ENCODE peak calls at places on chromosome 15, in nine cellular contexts. V, W, X, T, Z, Y, H, J and Q are unnamed samples.
A peak's percentile ranks its signal among the peaks of the same experiment; 100 is the strongest.

GRCh38 chr15:71705151-71705550 is 105.2 kb upstream of the NR2E3 start:
- DNase-seq in T (no peak), H (no peak), W (no peak), V (no peak), J (no peak), Y (peak; percentile 30), Z (no peak), X (no peak), Q (peak; percentile 49)

GRCh38 chr15:28900041-28900891 is 14.5 kb downstream of the APBA2 start:
- DNase-seq in H (no peak), Z (no peak), V (no peak), Y (no peak), W (no peak), J (no peak), X (no peak), T (no peak), Q (no peak)

GRCh38 chr15:45279024-45279697 is 27.1 kb downstream of the SLC28A2 start:
- DNase-seq in Y (peak; percentile 98), Z (peak; percentile 99), X (peak; percentile 97), J (peak; percentile 98), W (peak; percentile 86), T (peak; percentile 96), H (peak; percentile 99), V (peak; percentile 97), Q (peak; percentile 92)

GRCh38 chr15:47434641-47435040 is 282.7 kb upstream of the SEMA6D start:
- DNase-seq in W (no peak), J (no peak), Y (no peak), H (no peak), X (no peak), T (no peak), V (no peak), Z (no peak), Q (no peak)

GRCh38 chr15:67085818-67086649 is 20.6 kb downstream of the SMAD3 start:
- DNase-seq in H (no peak), J (no peak), Y (peak; percentile 82), W (peak; percentile 85), V (no peak), T (peak; percentile 47), Z (no peak), X (no peak), Q (peak; percentile 87)

GRCh38 chr15:58520936-58521292 is 89.1 kb downstream of the LIPC start:
- DNase-seq in W (no peak), J (no peak), V (no peak), T (no peak), H (no peak), Z (no peak), X (no peak), Y (no peak), Q (no peak)

GRCh38 chr15:88805031-88805780 is 2.0 kb downstream of the ACAN start:
- DNase-seq in J (no peak), X (no peak), V (no peak), T (no peak), Y (no peak), W (no peak), Z (no peak), H (no peak), Q (no peak)

GRCh38 chr15:71149645-71150557 is 34.6 kb downstream of the THSD4 start:
- DNase-seq in T (no peak), J (peak; percentile 65), V (no peak), Y (peak; percentile 49), Z (no peak), W (no peak), H (no peak), X (peak; percentile 46), Q (no peak)

GRCh38 chr15:44289352-44289790 is 852 bp downstream of the GOLM2 start:
- DNase-seq in Z (no peak), V (no peak), W (no peak), T (peak; percentile 5), H (peak; percentile 12), Y (no peak), J (no peak), X (no peak), Q (no peak)

GRCh38 chr15:50487287-50487686 is 59.2 kb downstream of the USP50 start:
- DNase-seq in X (no peak), V (no peak), Z (no peak), J (no peak), T (no peak), W (no peak), H (no peak), Y (no peak), Q (no peak)

GRCh38 chr15:67068724-67069400 is 3.5 kb downstream of the SMAD3 start:
- DNase-seq in W (no peak), Y (no peak), X (no peak), V (no peak), H (no peak), T (no peak), J (no peak), Z (no peak), Q (no peak)

GRCh38 chr15:52699457-52699856 is 20.3 kb upstream of the ATOSA start:
- DNase-seq in T (no peak), V (no peak), Z (no peak), Y (no peak), J (no peak), X (no peak), H (no peak), W (no peak), Q (no peak)

GRCh38 chr15:77039817-77040216 is 31.1 kb downstream of the TSPAN3 start:
- DNase-seq in V (no peak), Y (no peak), X (peak; percentile 14), W (no peak), J (no peak), H (no peak), T (no peak), Z (no peak), Q (no peak)

GRCh38 chr15:65790692-65791334 is 1.3 kb downstream of the DENND4A start:
- DNase-seq in W (no peak), V (no peak), H (peak; percentile 10), J (no peak), Y (peak; percentile 35), Z (no peak), T (peak; percentile 21), X (no peak), Q (no peak)

GRCh38 chr15:60679256-60679655 is 200.3 kb upstream of the ICE2 start:
- DNase-seq in J (no peak), T (no peak), Z (no peak), H (no peak), W (peak; percentile 11), Y (no peak), V (no peak), X (no peak), Q (peak; percentile 44)

GRCh38 chr15:90749754-90750153 is 32.6 kb downstream of the BLM start:
- DNase-seq in Y (no peak), V (no peak), Z (no peak), J (no peak), T (no peak), H (no peak), X (no peak), W (no peak), Q (no peak)

GRCh38 chr15:101539930-101540329 is 50.4 kb upstream of the PCSK6 start:
- DNase-seq in H (no peak), W (no peak), V (no peak), J (no peak), Z (no peak), T (no peak), Y (no peak), X (no peak), Q (no peak)

GRCh38 chr15:51119120-51119519 is 24.4 kb upstream of the TNFAIP8L3 start:
- DNase-seq in Z (no peak), W (no peak), X (no peak), Y (no peak), H (no peak), J (no peak), T (peak; percentile 35), V (no peak), Q (no peak)

GRCh38 chr15:38253448-38253847 is 812 bp downstream of the SPRED1 start:
- DNase-seq in X (no peak), V (no peak), H (peak; percentile 82), Z (no peak), W (peak; percentile 60), Y (peak; percentile 77), J (peak; percentile 20), T (peak; percentile 71), Q (peak; percentile 57)

DNA sequence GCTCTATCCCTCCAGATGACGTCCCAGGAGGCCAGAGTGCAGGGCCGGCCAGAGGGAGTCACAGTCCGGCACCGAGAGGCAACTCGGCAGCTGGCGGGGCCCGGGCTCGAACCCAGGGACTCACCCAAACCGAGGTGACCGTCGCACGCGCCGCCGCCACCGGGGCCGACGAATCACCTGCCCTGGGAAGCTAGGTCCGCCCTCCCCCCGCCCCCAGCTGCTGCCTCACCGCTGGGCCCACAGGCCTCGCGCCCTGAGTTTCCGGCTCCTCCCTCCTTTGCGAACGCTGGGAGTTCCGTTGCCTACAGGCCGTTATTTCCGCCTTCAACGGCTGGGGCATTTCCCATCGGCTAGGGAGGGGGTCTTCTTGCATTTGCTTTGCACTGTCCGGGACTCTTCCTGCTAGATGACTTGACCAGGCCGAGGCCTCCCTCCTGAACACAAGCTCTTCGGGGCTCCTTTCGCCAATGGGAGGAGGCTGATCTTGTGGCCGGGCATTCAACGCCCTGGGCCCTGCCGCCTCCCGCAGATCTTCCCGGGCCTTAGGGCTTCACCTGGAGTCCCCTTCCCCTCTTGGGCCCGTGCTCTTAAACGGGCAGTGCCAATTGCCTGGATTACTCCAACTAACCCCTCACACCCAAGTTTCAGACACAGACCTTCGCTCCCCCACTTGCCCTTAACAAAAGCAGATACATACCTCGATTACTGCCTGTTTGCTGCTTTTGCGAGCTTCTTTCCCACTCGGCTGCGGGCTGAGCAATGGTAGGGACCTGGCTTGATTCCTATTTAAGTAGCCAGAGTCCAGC is at the start of gene SNUPN:
- DNase-seq in H (peak; percentile 80), W (peak; percentile 68), X (peak; percentile 95), V (peak; percentile 93), T (peak; percentile 71), Z (peak; percentile 93), Y (peak; percentile 92), J (peak; percentile 91), Q (no peak)
- TF ChIP-seq CTCF in H (no peak), W (no peak), X (no peak), V (no peak), T (no peak), Z (peak; percentile 42), Y (no peak), J (no peak), Q (no peak)

GRCh38 chr15:99122831-99123705 is 18.2 kb downstream of the SYNM start:
- DNase-seq in Y (no peak), V (no peak), T (no peak), W (no peak), Z (no peak), X (no peak), H (peak; percentile 28), J (no peak), Q (no peak)
- H3K4me3 ChIP-seq in Y (peak overlapping the region; percentile 43), V (no peak overlapping the region), T (no peak overlapping the region), W (no peak overlapping the region), Z (no peak overlapping the region), X (peak overlapping the region; percentile 52), H (peak overlapping the region; percentile 59), J (no peak overlapping the region), Q (peak overlapping the region; percentile 13)

DNA sequence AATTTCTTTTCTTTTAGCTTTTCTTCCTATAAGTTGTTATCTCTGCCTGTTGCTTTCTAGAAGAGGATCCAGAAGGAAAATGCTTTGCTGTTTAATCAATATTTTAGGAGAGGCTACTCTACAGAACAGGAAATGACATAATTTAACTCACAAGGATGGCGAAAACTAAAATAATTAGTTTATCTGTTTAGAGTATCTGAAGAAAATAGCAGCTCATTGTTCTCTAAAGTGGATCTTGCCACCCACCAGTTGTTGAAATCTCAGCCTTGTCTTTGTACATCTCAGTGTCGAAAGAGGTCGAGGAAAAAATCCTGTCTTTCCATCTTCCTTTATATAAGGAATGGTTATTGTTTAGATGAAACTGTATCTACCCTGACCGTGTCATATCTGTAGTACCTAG is 126.6 kb downstream of the ZNF609 start:
- DNase-seq in V (no peak), W (no peak), X (no peak), Y (peak; percentile 33), T (no peak), H (no peak), J (no peak), Z (no peak), Q (no peak)
- TF ChIP-seq CTCF in V (no peak), W (no peak), X (no peak), Y (no peak), T (no peak), H (no peak), J (no peak), Z (no peak), Q (no peak)

GRCh38 chr15:63476229-63476632 is 28.2 kb upstream of the USP3 start:
- DNase-seq in Y (peak; percentile 95), T (peak; percentile 98), Z (no peak), J (no peak), H (peak; percentile 68), V (no peak), X (no peak), W (peak; percentile 88), Q (peak; percentile 82)
- H3K4me3 ChIP-seq in Y (no peak overlapping the region), T (no peak overlapping the region), Z (no peak overlapping the region), J (no peak overlapping the region), H (no peak overlapping the region), V (no peak overlapping the region), X (no peak overlapping the region), W (no peak overlapping the region), Q (no peak overlapping the region)